ENCODE peak calls at places on chromosome 18, in ten cellular contexts. G is CD8-positive, alpha-beta T cell; T is Panc1; S is stimulated activated CD4-positive, alpha-beta T cell treated with anti-CD3 and anti-CD28 coated beads, Interleukin-2, amount 100 ng/mL, for 24 hours; D is SK-N-SH; O is kidney tubule cell; X is stimulated activated CD8-positive, alpha-beta memory T cell treated with anti-CD3 and anti-CD28 coated beads, Interleukin-4, amount 100 ng/mL, for 1 hour; A is HL-60; M is HuH-7; U is NCI-H748 treated with DMSO at 0.1 percent for 48 hours. Z is an unnamed sample.

GRCh38 chr18:10252952-10253680 is 201.3 kb upstream of the APCDD1 start:
- DNase-seq in G (no peak), T (no peak), S (no peak), D (no peak), O (no peak), X (no peak), A (no peak), M (no peak), U (no peak), Z (no peak)

GRCh38 chr18:4020026-4020425 is 435.1 kb downstream of the DLGAP1 start:
- DNase-seq in G (no peak), T (no peak), S (no peak), D (no peak), O (no peak), X (no peak), A (no peak), M (no peak), U (no peak), Z (no peak)

GRCh38 chr18:12765127-12765526 is 62.3 kb downstream of the PSMG2 start:
- DNase-seq in G (no peak), T (no peak), S (no peak), D (no peak), O (no peak), X (no peak), A (no peak), M (no peak), U (no peak), Z (no peak)

GRCh38 chr18:59359576-59359952 is 499 bp upstream of the LMAN1 start:
- DNase-seq in G (no peak), T (no peak), S (no peak), D (no peak), O (no peak), X (no peak), A (no peak), M (no peak), U (peak), Z (no peak)

GRCh38 chr18:60259052-60259681 is 113.4 kb downstream of the MC4R start:
- DNase-seq in G (no peak), T (peak), S (no peak), D (no peak), O (peak), X (no peak), A (no peak), M (no peak), U (no peak), Z (no peak)

GRCh38 chr18:49650426-49650891 is 88.6 kb downstream of the LIPG start:
- DNase-seq in G (no peak), T (no peak), S (no peak), D (no peak), O (peak), X (no peak), A (no peak), M (no peak), U (no peak), Z (no peak)

GRCh38 chr18:5640939-5641338 is 97.1 kb upstream of the EPB41L3 start:
- DNase-seq in G (no peak), T (no peak), S (no peak), D (no peak), O (no peak), X (no peak), A (no peak), M (no peak), U (no peak), Z (no peak)

GRCh38 chr18:76208632-76209308 is 286.3 kb downstream of the ZNF516 start:
- DNase-seq in G (no peak), T (no peak), S (no peak), D (no peak), O (peak), X (no peak), A (no peak), M (no peak), U (peak), Z (no peak)

GRCh38 chr18:12038082-12038660 is 55.5 kb upstream of the ANKRD62 start:
- DNase-seq in G (no peak), T (no peak), S (peak), D (peak), O (no peak), X (no peak), A (no peak), M (no peak), U (no peak), Z (peak)

GRCh38 chr18:69948919-69949537 is 1.4 kb upstream of the CD226 start:
- DNase-seq in G (no peak), T (no peak), S (peak), D (no peak), O (peak), X (no peak), A (peak), M (no peak), U (no peak), Z (peak)

GRCh38 chr18:38025433-38026038 is 459.9 kb upstream of the CELF4 start:
- DNase-seq in G (no peak), T (no peak), S (no peak), D (no peak), O (peak), X (no peak), A (no peak), M (no peak), U (no peak), Z (no peak)

GRCh38 chr18:46073474-46074331 is 1.6 kb upstream of the PSTPIP2 start:
- DNase-seq in G (peak), T (peak), S (peak), D (peak), O (peak), X (peak), A (no peak), M (peak), U (peak), Z (peak)

GRCh38 chr18:35042389-35043066 is 1.3 kb downstream of the MAPRE2 start:
- DNase-seq in G (no peak), T (no peak), S (no peak), D (no peak), O (no peak), X (no peak), A (no peak), M (no peak), U (no peak), Z (no peak)

GRCh38 chr18:48713302-48713701 is 174.5 kb downstream of the CTIF start:
- DNase-seq in G (no peak), T (no peak), S (no peak), D (no peak), O (no peak), X (no peak), A (no peak), M (no peak), U (no peak), Z (no peak)

GRCh38 chr18:29753379-29753778 is 1289.2 kb downstream of the DSC3 start:
- DNase-seq in G (no peak), T (no peak), S (no peak), D (no peak), O (no peak), X (no peak), A (no peak), M (no peak), U (no peak), Z (no peak)

GRCh38 chr18:61612517-61612916 is 279.3 kb downstream of the CDH20 start:
- DNase-seq in G (no peak), T (no peak), S (no peak), D (no peak), O (peak), X (no peak), A (no peak), M (no peak), U (no peak), Z (no peak)

GRCh38 chr18:46333371-46334199 is 229.4 kb downstream of the HAUS1 start:
- DNase-seq in G (no peak), T (no peak), S (no peak), D (peak), O (peak), X (no peak), A (peak), M (no peak), U (peak), Z (no peak)